ENCODE peak calls at places on chromosomes 6 and 20, in nine cellular contexts. One of them, this sample, is unnamed.
A peak's percentile ranks its signal among the peaks of the same experiment; 100 is the strongest.

GRCh38 chr6:89610149-89610642 is 28.4 kb downstream of the LYRM2 start:
- DNase-seq in HFFc6: peak; percentile 17
- DNase-seq in fibroblast of pulmonary artery: peak; percentile 58
- DNase-seq in heart left ventricle: peak; percentile 87
- DNase-seq in PC-3: peak; percentile 59
- DNase-seq in D721Med: no peak
- DNase-seq in WTC11: peak; percentile 86
- DNase-seq in AG09319: no peak
- DNase-seq in dorsolateral prefrontal cortex: peak; percentile 49
- DNase-seq in this sample: peak; percentile 87

GRCh38 chr6:30795549-30796293 is 51.4 kb upstream of the IER3 start:
- DNase-seq in HFFc6: no peak
- DNase-seq in fibroblast of pulmonary artery: no peak
- DNase-seq in heart left ventricle: no peak
- DNase-seq in PC-3: no peak
- DNase-seq in D721Med: no peak
- DNase-seq in WTC11: no peak
- DNase-seq in AG09319: no peak
- DNase-seq in dorsolateral prefrontal cortex: no peak
- DNase-seq in this sample: no peak

GRCh38 chr20:3798405-3798768 is 2.3 kb downstream of the CDC25B start:
- DNase-seq in HFFc6: no peak
- DNase-seq in fibroblast of pulmonary artery: no peak
- DNase-seq in heart left ventricle: no peak
- DNase-seq in PC-3: no peak
- DNase-seq in D721Med: no peak
- DNase-seq in WTC11: no peak
- DNase-seq in AG09319: no peak
- DNase-seq in dorsolateral prefrontal cortex: no peak
- DNase-seq in this sample: no peak

GRCh38 chr6:11093065-11093590 is 506 bp upstream of the SMIM13 start:
- DNase-seq in HFFc6: no peak
- DNase-seq in fibroblast of pulmonary artery: peak; percentile 34
- DNase-seq in heart left ventricle: no peak
- DNase-seq in PC-3: no peak
- DNase-seq in D721Med: no peak
- DNase-seq in WTC11: no peak
- DNase-seq in AG09319: peak; percentile 2
- DNase-seq in dorsolateral prefrontal cortex: no peak
- DNase-seq in this sample: no peak

GRCh38 chr6:155418017-155418749 is 37.5 kb downstream of the NOX3 start:
- DNase-seq in HFFc6: peak; percentile 9
- DNase-seq in fibroblast of pulmonary artery: peak; percentile 77
- DNase-seq in heart left ventricle: no peak
- DNase-seq in PC-3: no peak
- DNase-seq in D721Med: no peak
- DNase-seq in WTC11: no peak
- DNase-seq in AG09319: peak; percentile 22
- DNase-seq in dorsolateral prefrontal cortex: no peak
- DNase-seq in this sample: peak; percentile 24

GRCh38 chr6:33785766-33786165 is 3.2 kb downstream of the LEMD2 start:
- DNase-seq in HFFc6: peak; percentile 92
- DNase-seq in fibroblast of pulmonary artery: peak; percentile 30
- DNase-seq in heart left ventricle: no peak
- DNase-seq in PC-3: peak; percentile 31
- DNase-seq in D721Med: no peak
- DNase-seq in WTC11: no peak
- DNase-seq in AG09319: no peak
- DNase-seq in dorsolateral prefrontal cortex: no peak
- DNase-seq in this sample: no peak

GRCh38 chr6:132391391-132392291 is 9.6 kb downstream of the MOXD1 start:
- DNase-seq in HFFc6: peak; percentile 94
- DNase-seq in fibroblast of pulmonary artery: peak; percentile 83
- DNase-seq in heart left ventricle: no peak
- DNase-seq in PC-3: peak; percentile 26
- DNase-seq in D721Med: no peak
- DNase-seq in WTC11: no peak
- DNase-seq in AG09319: no peak
- DNase-seq in dorsolateral prefrontal cortex: no peak
- DNase-seq in this sample: peak; percentile 21

GRCh38 chr6:142155895-142156757 is 9.1 kb downstream of the VTA1 start:
- DNase-seq in HFFc6: no peak
- DNase-seq in fibroblast of pulmonary artery: peak; percentile 60
- DNase-seq in heart left ventricle: no peak
- DNase-seq in PC-3: peak; percentile 64
- DNase-seq in D721Med: no peak
- DNase-seq in WTC11: no peak
- DNase-seq in AG09319: no peak
- DNase-seq in dorsolateral prefrontal cortex: no peak
- DNase-seq in this sample: peak; percentile 76

GRCh38 chr20:22379472-22379871 is 204.9 kb downstream of the FOXA2 start:
- DNase-seq in HFFc6: no peak
- DNase-seq in fibroblast of pulmonary artery: peak; percentile 36
- DNase-seq in heart left ventricle: no peak
- DNase-seq in PC-3: peak; percentile 96
- DNase-seq in D721Med: no peak
- DNase-seq in WTC11: no peak
- DNase-seq in AG09319: no peak
- DNase-seq in dorsolateral prefrontal cortex: no peak
- DNase-seq in this sample: no peak

GRCh38 chr6:21597706-21598273 is 4.2 kb downstream of the SOX4 start:
- DNase-seq in HFFc6: peak; percentile 8
- DNase-seq in fibroblast of pulmonary artery: peak; percentile 51
- DNase-seq in heart left ventricle: peak; percentile 54
- DNase-seq in PC-3: peak; percentile 32
- DNase-seq in D721Med: no peak
- DNase-seq in WTC11: no peak
- DNase-seq in AG09319: no peak
- DNase-seq in dorsolateral prefrontal cortex: no peak
- DNase-seq in this sample: no peak

GRCh38 chr6:52975580-52975979 is 19.5 kb downstream of the GSTA4 start:
- DNase-seq in HFFc6: peak; percentile 42
- DNase-seq in fibroblast of pulmonary artery: no peak
- DNase-seq in heart left ventricle: no peak
- DNase-seq in PC-3: no peak
- DNase-seq in D721Med: no peak
- DNase-seq in WTC11: no peak
- DNase-seq in AG09319: peak; percentile 56
- DNase-seq in dorsolateral prefrontal cortex: no peak
- DNase-seq in this sample: no peak
- TF ChIP-seq CTCF in HFFc6: peak; percentile 42
- TF ChIP-seq CTCF in fibroblast of pulmonary artery: no peak
- TF ChIP-seq CTCF in heart left ventricle: no peak
- TF ChIP-seq CTCF in PC-3: no peak
- TF ChIP-seq CTCF in D721Med: no peak
- TF ChIP-seq CTCF in WTC11: no peak
- TF ChIP-seq CTCF in AG09319: peak; percentile 46
- TF ChIP-seq CTCF in dorsolateral prefrontal cortex: no peak
- TF ChIP-seq CTCF in this sample: no peak

GRCh38 chr6:75852721-75853120 is 103.7 kb downstream of the MYO6 start:
- DNase-seq in HFFc6: peak; percentile 27
- DNase-seq in fibroblast of pulmonary artery: peak; percentile 57
- DNase-seq in heart left ventricle: no peak
- DNase-seq in PC-3: peak; percentile 80
- DNase-seq in D721Med: no peak
- DNase-seq in WTC11: no peak
- DNase-seq in AG09319: no peak
- DNase-seq in dorsolateral prefrontal cortex: no peak
- DNase-seq in this sample: no peak

GRCh38 chr6:75853796-75854195 is 104.8 kb downstream of the MYO6 start:
- DNase-seq in HFFc6: no peak
- DNase-seq in fibroblast of pulmonary artery: no peak
- DNase-seq in heart left ventricle: no peak
- DNase-seq in PC-3: no peak
- DNase-seq in D721Med: no peak
- DNase-seq in WTC11: no peak
- DNase-seq in AG09319: no peak
- DNase-seq in dorsolateral prefrontal cortex: no peak
- DNase-seq in this sample: no peak

GRCh38 chr6:75856902-75857301 is 107.9 kb downstream of the MYO6 start:
- DNase-seq in HFFc6: no peak
- DNase-seq in fibroblast of pulmonary artery: no peak
- DNase-seq in heart left ventricle: no peak
- DNase-seq in PC-3: no peak
- DNase-seq in D721Med: no peak
- DNase-seq in WTC11: no peak
- DNase-seq in AG09319: no peak
- DNase-seq in dorsolateral prefrontal cortex: no peak
- DNase-seq in this sample: no peak

GRCh38 chr6:75850026-75850385 is 101.0 kb downstream of the MYO6 start:
- DNase-seq in HFFc6: peak; percentile 10
- DNase-seq in fibroblast of pulmonary artery: peak; percentile 25
- DNase-seq in heart left ventricle: no peak
- DNase-seq in PC-3: peak; percentile 63
- DNase-seq in D721Med: no peak
- DNase-seq in WTC11: no peak
- DNase-seq in AG09319: no peak
- DNase-seq in dorsolateral prefrontal cortex: no peak
- DNase-seq in this sample: no peak

GRCh38 chr6:75855047-75855446 is 106.0 kb downstream of the MYO6 start:
- DNase-seq in HFFc6: peak; percentile 54
- DNase-seq in fibroblast of pulmonary artery: peak; percentile 85
- DNase-seq in heart left ventricle: no peak
- DNase-seq in PC-3: peak; percentile 70
- DNase-seq in D721Med: no peak
- DNase-seq in WTC11: peak; percentile 23
- DNase-seq in AG09319: peak; percentile 32
- DNase-seq in dorsolateral prefrontal cortex: no peak
- DNase-seq in this sample: peak; percentile 87
- TF ChIP-seq CTCF in HFFc6: peak; percentile 79
- TF ChIP-seq CTCF in fibroblast of pulmonary artery: peak; percentile 69
- TF ChIP-seq CTCF in heart left ventricle: peak; percentile 57
- TF ChIP-seq CTCF in PC-3: peak; percentile 60
- TF ChIP-seq CTCF in D721Med: peak; percentile 74
- TF ChIP-seq CTCF in WTC11: no peak
- TF ChIP-seq CTCF in AG09319: peak; percentile 60
- TF ChIP-seq CTCF in dorsolateral prefrontal cortex: peak; percentile 69
- TF ChIP-seq CTCF in this sample: peak; percentile 57

DNA sequence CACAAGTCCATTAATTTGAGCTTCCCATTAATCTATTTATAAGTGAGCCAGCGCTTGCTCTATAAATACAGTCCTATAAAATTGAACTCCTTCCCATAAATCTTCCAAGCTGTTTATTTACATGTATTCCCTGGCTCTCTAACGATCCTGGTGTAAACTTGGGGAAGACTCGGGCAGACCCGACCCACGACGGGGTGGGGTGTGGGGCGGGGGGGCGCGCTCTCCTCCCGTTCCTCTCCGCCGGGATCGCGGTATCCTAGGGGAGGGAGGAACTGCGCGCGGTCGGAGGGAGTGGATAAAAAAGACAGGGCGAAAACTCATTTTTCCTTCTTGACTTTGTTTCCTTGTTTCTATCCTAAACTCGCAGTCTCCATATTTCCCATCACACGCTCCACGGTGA is 31.1 kb downstream of the TFAP2B start:
- DNase-seq in HFFc6: no peak
- DNase-seq in fibroblast of pulmonary artery: no peak
- DNase-seq in heart left ventricle: no peak
- DNase-seq in PC-3: no peak
- DNase-seq in D721Med: no peak
- DNase-seq in WTC11: peak; percentile 25
- DNase-seq in AG09319: no peak
- DNase-seq in dorsolateral prefrontal cortex: no peak
- DNase-seq in this sample: no peak
- TF ChIP-seq CTCF in HFFc6: no peak
- TF ChIP-seq CTCF in fibroblast of pulmonary artery: no peak
- TF ChIP-seq CTCF in heart left ventricle: no peak
- TF ChIP-seq CTCF in PC-3: no peak
- TF ChIP-seq CTCF in D721Med: no peak
- TF ChIP-seq CTCF in WTC11: no peak
- TF ChIP-seq CTCF in AG09319: no peak
- TF ChIP-seq CTCF in dorsolateral prefrontal cortex: no peak
- TF ChIP-seq CTCF in this sample: no peak

GRCh38 chr6:85756982-85757381 is 114.3 kb upstream of the SYNCRIP start:
- DNase-seq in HFFc6: peak; percentile 12
- DNase-seq in fibroblast of pulmonary artery: peak; percentile 57
- DNase-seq in heart left ventricle: no peak
- DNase-seq in PC-3: peak; percentile 59
- DNase-seq in D721Med: no peak
- DNase-seq in WTC11: no peak
- DNase-seq in AG09319: no peak
- DNase-seq in dorsolateral prefrontal cortex: no peak
- DNase-seq in this sample: peak; percentile 30
- TF ChIP-seq CTCF in HFFc6: peak; percentile 75
- TF ChIP-seq CTCF in fibroblast of pulmonary artery: peak; percentile 52
- TF ChIP-seq CTCF in heart left ventricle: peak; percentile 56
- TF ChIP-seq CTCF in PC-3: peak; percentile 60
- TF ChIP-seq CTCF in D721Med: peak; percentile 48
- TF ChIP-seq CTCF in WTC11: no peak
- TF ChIP-seq CTCF in AG09319: peak; percentile 39
- TF ChIP-seq CTCF in dorsolateral prefrontal cortex: peak; percentile 57
- TF ChIP-seq CTCF in this sample: no peak

GRCh38 chr20:9323622-9324021 is 190.8 kb upstream of the LAMP5 start:
- DNase-seq in HFFc6: no peak
- DNase-seq in fibroblast of pulmonary artery: peak; percentile 14
- DNase-seq in heart left ventricle: no peak
- DNase-seq in PC-3: peak; percentile 39
- DNase-seq in D721Med: no peak
- DNase-seq in WTC11: peak; percentile 55
- DNase-seq in AG09319: no peak
- DNase-seq in dorsolateral prefrontal cortex: no peak
- DNase-seq in this sample: peak; percentile 60
- TF ChIP-seq CTCF in HFFc6: peak; percentile 69
- TF ChIP-seq CTCF in fibroblast of pulmonary artery: peak; percentile 48
- TF ChIP-seq CTCF in heart left ventricle: peak; percentile 18
- TF ChIP-seq CTCF in PC-3: peak; percentile 55
- TF ChIP-seq CTCF in D721Med: no peak
- TF ChIP-seq CTCF in WTC11: peak; percentile 44
- TF ChIP-seq CTCF in AG09319: peak; percentile 22
- TF ChIP-seq CTCF in dorsolateral prefrontal cortex: no peak
- TF ChIP-seq CTCF in this sample: peak; percentile 46

This sample was measured in GM23338.